ENCODE peak calls at places on chromosomes 12 and 14, in four cellular contexts. One of them, this sample, is unnamed.
A peak's percentile ranks its signal among the peaks of the same experiment; 100 is the strongest.

GRCh38 chr12:20420557-20420956 is 52.2 kb downstream of the PDE3A start:
- DNase-seq in GM19239: no peak
- DNase-seq in pancreas: no peak
- DNase-seq in colonic mucosa: peak; percentile 57
- DNase-seq in this sample: no peak

GRCh38 chr12:125092872-125093680 is 27.8 kb downstream of the AACS start:
- DNase-seq in GM19239: no peak
- DNase-seq in colonic mucosa: peak; percentile 77
- DNase-seq in pancreas: no peak
- DNase-seq in this sample: no peak

GRCh38 chr12:19115285-19115684 is 14.2 kb upstream of the PLEKHA5 start:
- DNase-seq in colonic mucosa: no peak
- DNase-seq in pancreas: no peak
- DNase-seq in GM19239: no peak
- DNase-seq in this sample: no peak

GRCh38 chr12:92702754-92703679 is at the start of gene PLEKHG7:
- DNase-seq in colonic mucosa: peak; percentile 52
- DNase-seq in pancreas: peak; percentile 51
- DNase-seq in GM19239: peak; percentile 64
- DNase-seq in this sample: no peak

GRCh38 chr14:64213079-64213478 is 81.1 kb downstream of the ESR2 start:
- DNase-seq in colonic mucosa: no peak
- DNase-seq in pancreas: no peak
- DNase-seq in GM19239: no peak
- DNase-seq in this sample: no peak

GRCh38 chr12:128771681-128772080 is 52.1 kb downstream of the SLC15A4 start:
- DNase-seq in GM19239: no peak
- DNase-seq in colonic mucosa: no peak
- DNase-seq in pancreas: no peak
- DNase-seq in this sample: no peak

GRCh38 chr12:92403210-92404175 is 257.8 kb upstream of the BTG1 start:
- DNase-seq in pancreas: no peak
- DNase-seq in GM19239: peak; percentile 39
- DNase-seq in colonic mucosa: peak; percentile 24
- DNase-seq in this sample: peak; percentile 67

GRCh38 chr12:90333939-90334338 is 621.0 kb downstream of the CCER1 start:
- DNase-seq in colonic mucosa: no peak
- DNase-seq in pancreas: no peak
- DNase-seq in GM19239: no peak
- DNase-seq in this sample: no peak

GRCh38 chr14:60188696-60189095 is 23.5 kb upstream of the DHRS7 start:
- DNase-seq in pancreas: no peak
- DNase-seq in colonic mucosa: no peak
- DNase-seq in GM19239: no peak
- DNase-seq in this sample: no peak

GRCh38 chr14:27672047-27672446 is 1074.2 kb upstream of the NOVA1 start:
- DNase-seq in colonic mucosa: no peak
- DNase-seq in GM19239: no peak
- DNase-seq in pancreas: no peak
- DNase-seq in this sample: no peak

GRCh38 chr14:74502236-74503019 is 8.9 kb downstream of the ISCA2 start:
- DNase-seq in GM19239: peak; percentile 39
- DNase-seq in pancreas: no peak
- DNase-seq in colonic mucosa: no peak
- DNase-seq in this sample: peak; percentile 82

GRCh38 chr14:30692669-30693068 is 70.5 kb downstream of the SCFD1 start:
- DNase-seq in pancreas: no peak
- DNase-seq in colonic mucosa: no peak
- DNase-seq in GM19239: no peak
- DNase-seq in this sample: no peak

GRCh38 chr14:65487783-65488578 is 75.5 kb downstream of the FUT8 start:
- DNase-seq in colonic mucosa: no peak
- DNase-seq in GM19239: no peak
- DNase-seq in pancreas: no peak
- DNase-seq in this sample: no peak

GRCh38 chr14:105748204-105748578 is 221.8 kb downstream of the TMEM121 start:
- DNase-seq in pancreas: no peak
- DNase-seq in GM19239: no peak
- DNase-seq in colonic mucosa: no peak
- DNase-seq in this sample: no peak

GRCh38 chr12:104281636-104282035 is 21.9 kb upstream of the EID3 start:
- DNase-seq in pancreas: no peak
- DNase-seq in colonic mucosa: no peak
- DNase-seq in GM19239: no peak
- DNase-seq in this sample: no peak

GRCh38 chr14:53596845-53597525 is 359.6 kb downstream of the BMP4 start:
- DNase-seq in GM19239: no peak
- DNase-seq in pancreas: no peak
- DNase-seq in colonic mucosa: no peak
- DNase-seq in this sample: no peak

GRCh38 chr14:97580923-97581495 is 783.8 kb downstream of the VRK1 start:
- DNase-seq in pancreas: no peak
- DNase-seq in colonic mucosa: no peak
- DNase-seq in GM19239: no peak
- DNase-seq in this sample: peak; percentile 55

GRCh38 chr12:108812324-108812723 is 45.1 kb downstream of the SSH1 start:
- DNase-seq in pancreas: no peak
- DNase-seq in colonic mucosa: no peak
- DNase-seq in GM19239: no peak
- DNase-seq in this sample: no peak

GRCh38 chr12:19191563-19191962 is 62.0 kb downstream of the PLEKHA5 start:
- DNase-seq in colonic mucosa: no peak
- DNase-seq in pancreas: no peak
- DNase-seq in GM19239: no peak
- DNase-seq in this sample: peak; percentile 41

GRCh38 chr12:10189653-10190052 is 10.8 kb downstream of the TMEM52B start:
- DNase-seq in pancreas: no peak
- DNase-seq in colonic mucosa: no peak
- DNase-seq in GM19239: no peak
- DNase-seq in this sample: no peak

GRCh38 chr14:58944957-58945356 is 243.5 kb upstream of the DAAM1 start:
- DNase-seq in GM19239: no peak
- DNase-seq in pancreas: no peak
- DNase-seq in colonic mucosa: no peak
- DNase-seq in this sample: no peak

GRCh38 chr12:49328816-49329215 is 5.8 kb downstream of the TROAP start:
- DNase-seq in GM19239: no peak
- DNase-seq in colonic mucosa: no peak
- DNase-seq in pancreas: no peak
- DNase-seq in this sample: no peak

GRCh38 chr12:32155911-32156585 is 49.4 kb downstream of the BICD1 start:
- DNase-seq in colonic mucosa: no peak
- DNase-seq in GM19239: no peak
- DNase-seq in pancreas: no peak
- DNase-seq in this sample: no peak

GRCh38 chr14:89303452-89304435 is 113.3 kb downstream of the FOXN3 start:
- DNase-seq in GM19239: peak; percentile 39
- DNase-seq in pancreas: peak; percentile 43
- DNase-seq in colonic mucosa: peak; percentile 57
- DNase-seq in this sample: peak; percentile 80

GRCh38 chr14:67359775-67360468 is at the start of the genes ATP6V1D and EIF2S1:
- DNase-seq in colonic mucosa: peak; percentile 99
- DNase-seq in pancreas: peak; percentile 100
- DNase-seq in GM19239: peak; percentile 86
- DNase-seq in this sample: peak; percentile 100

GRCh38 chr14:93430319-93430801 is 379 bp upstream of the UNC79 start:
- DNase-seq in pancreas: peak; percentile 59
- DNase-seq in GM19239: no peak
- DNase-seq in colonic mucosa: no peak
- DNase-seq in this sample: peak; percentile 91

This sample was measured in mesendoderm.